ENCODE peak calls at places on chromosomes 12 and 14, in seven cellular contexts. P is nucleus accumbens, L is GM23338, B is GM13977, O is endothelial cell, V is H7, J is tibial nerve. S is an unnamed sample.

GRCh38 chr14:23562822-23563472 is 4.6 kb downstream of the AP1G2 start:
- DNase-seq in P (peak), L (peak), B (peak), O (peak), V (peak), J (peak), S (no peak)

GRCh38 chr12:49060237-49061156 is at the start of gene KMT2D:
- DNase-seq in P (peak), L (peak), B (peak), O (peak), V (peak), J (peak), S (peak)

GRCh38 chr14:104799657-104800599 is 973 bp upstream of the ZBTB42 start:
- DNase-seq in P (no peak), L (peak), B (peak), O (peak), V (peak), J (peak), S (peak)

GRCh38 chr12:30792648-30793499 is 38.1 kb upstream of the CAPRIN2 start:
- DNase-seq in P (no peak), L (peak), B (no peak), O (no peak), V (no peak), J (no peak), S (no peak)

GRCh38 chr14:77145975-77146740 is 4.6 kb upstream of the ZDHHC22 start:
- DNase-seq in P (no peak), L (no peak), B (no peak), O (no peak), V (peak), J (no peak), S (no peak)

GRCh38 chr12:53062011-53062961 is 12.4 kb downstream of the TNS2 start:
- DNase-seq in P (no peak), L (no peak), B (no peak), O (no peak), V (no peak), J (no peak), S (no peak)

GRCh38 chr14:34628681-34629135 is 1.2 kb downstream of the SNX6 start:
- DNase-seq in P (no peak), L (no peak), B (no peak), O (no peak), V (peak), J (no peak), S (no peak)

GRCh38 chr12:52371716-52372115 is 4.4 kb upstream of the KRT85 start:
- DNase-seq in P (no peak), L (no peak), B (no peak), O (no peak), V (no peak), J (no peak), S (no peak)

GRCh38 chr14:38500125-38500524 is 244.2 kb upstream of the CLEC14A start:
- DNase-seq in P (no peak), L (no peak), B (no peak), O (no peak), V (no peak), J (no peak), S (no peak)

GRCh38 chr14:103932791-103933490 is 4.7 kb downstream of the TDRD9 start:
- DNase-seq in P (no peak), L (no peak), B (no peak), O (no peak), V (no peak), J (no peak), S (no peak)

GRCh38 chr12:45730842-45731336 is 1.4 kb downstream of the ARID2 start:
- DNase-seq in P (no peak), L (no peak), B (peak), O (peak), V (no peak), J (peak), S (no peak)

GRCh38 chr12:4214912-4215861 is 58.4 kb upstream of the CCND2 start:
- DNase-seq in P (peak), L (no peak), B (peak), O (no peak), V (no peak), J (peak), S (peak)

GRCh38 chr14:36454599-36455240 is 65.3 kb downstream of the NKX2-1 start:
- DNase-seq in P (no peak), L (no peak), B (no peak), O (no peak), V (no peak), J (no peak), S (no peak)

GRCh38 chr14:53744846-53745245 is 211.8 kb downstream of the BMP4 start:
- DNase-seq in P (no peak), L (no peak), B (no peak), O (no peak), V (no peak), J (no peak), S (no peak)

GRCh38 chr14:103512701-103513611 is 9.7 kb downstream of the CKB start:
- DNase-seq in P (peak), L (peak), B (peak), O (no peak), V (peak), J (no peak), S (peak)

GRCh38 chr12:92107621-92108131 is 38.0 kb downstream of the BTG1 start:
- DNase-seq in P (no peak), L (peak), B (no peak), O (no peak), V (no peak), J (no peak), S (no peak)

GRCh38 chr12:91127751-91128150 is 16.5 kb upstream of the LUM start:
- DNase-seq in P (no peak), L (no peak), B (no peak), O (no peak), V (no peak), J (no peak), S (no peak)

GRCh38 chr14:50943261-50943942 is 881 bp downstream of the PYGL start:
- DNase-seq in P (no peak), L (peak), B (no peak), O (peak), V (peak), J (peak), S (peak)

GRCh38 chr12:61993734-61994345 is 266.4 kb upstream of the USP15 start:
- DNase-seq in P (no peak), L (peak), B (no peak), O (peak), V (peak), J (no peak), S (no peak)

GRCh38 chr14:80645667-80646413 is 295.7 kb downstream of the CEP128 start:
- DNase-seq in P (no peak), L (no peak), B (no peak), O (no peak), V (no peak), J (no peak), S (no peak)

GRCh38 chr12:59181378-59181777 is 261.1 kb upstream of the LRIG3 start:
- DNase-seq in P (no peak), L (no peak), B (no peak), O (no peak), V (no peak), J (no peak), S (no peak)

GRCh38 chr14:51302319-51303030 is 62.4 kb downstream of the TMX1 start:
- DNase-seq in P (no peak), L (no peak), B (no peak), O (no peak), V (no peak), J (no peak), S (no peak)

GRCh38 chr12:117100851-117101673 is 1.8 kb upstream of the TESC start:
- DNase-seq in P (no peak), L (no peak), B (no peak), O (no peak), V (peak), J (no peak), S (no peak)

S was measured in uterus.